ENCODE peak calls at places on chromosome 15, in nine cellular contexts. C, G, X, H, W, B, V, R and Z are unnamed samples.

GRCh38 chr15:86572368-86572841 is 492.7 kb downstream of the AGBL1 start:
- DNase-seq in C (no peak), G (no peak), X (no peak), H (no peak), W (no peak), B (no peak), V (no peak), R (no peak), Z (no peak)

GRCh38 chr15:88225484-88225883 is 31.1 kb downstream of the NTRK3 start:
- DNase-seq in C (no peak), G (no peak), X (no peak), H (no peak), W (no peak), B (no peak), V (no peak), R (no peak), Z (no peak)

GRCh38 chr15:27527490-27528067 is 556.6 kb downstream of the GABRG3 start:
- DNase-seq in C (no peak), G (no peak), X (no peak), H (no peak), W (no peak), B (no peak), V (no peak), R (no peak), Z (no peak)

GRCh38 chr15:96860746-96861145 is 530.2 kb downstream of the NR2F2 start:
- DNase-seq in C (no peak), G (no peak), X (no peak), H (no peak), W (no peak), B (no peak), V (no peak), R (no peak), Z (no peak)

GRCh38 chr15:31511707-31512310 is 185.2 kb downstream of the KLF13 start:
- DNase-seq in C (no peak), G (no peak), X (peak; percentile 80), H (no peak), W (no peak), B (no peak), V (peak; percentile 83), R (no peak), Z (peak; percentile 32)

GRCh38 chr15:42921049-42921731 is 612 bp upstream of the TTBK2 start:
- DNase-seq in C (peak; percentile 46), G (peak; percentile 67), X (peak; percentile 35), H (peak; percentile 8), W (peak; percentile 5), B (no peak), V (peak; percentile 64), R (no peak), Z (no peak)

GRCh38 chr15:83012038-83012490 is 625 bp upstream of the C15orf40 start:
- DNase-seq in C (no peak), G (no peak), X (no peak), H (no peak), W (no peak), B (no peak), V (no peak), R (no peak), Z (no peak)

GRCh38 chr15:74901612-74902063 is 5.0 kb downstream of the FAM219B start:
- DNase-seq in C (peak; percentile 75), G (peak; percentile 82), X (peak; percentile 70), H (peak; percentile 46), W (peak; percentile 59), B (peak; percentile 82), V (peak; percentile 71), R (peak; percentile 33), Z (no peak)

GRCh38 chr15:29021901-29022300 is 136.1 kb downstream of the APBA2 start:
- DNase-seq in C (no peak), G (no peak), X (no peak), H (peak; percentile 41), W (no peak), B (no peak), V (no peak), R (no peak), Z (no peak)

GRCh38 chr15:96554541-96554940 is 224.0 kb downstream of the NR2F2 start:
- DNase-seq in C (no peak), G (no peak), X (no peak), H (no peak), W (no peak), B (no peak), V (no peak), R (no peak), Z (no peak)

GRCh38 chr15:48581221-48581620 is 64.3 kb downstream of the FBN1 start:
- DNase-seq in C (no peak), G (no peak), X (no peak), H (no peak), W (no peak), B (no peak), V (no peak), R (no peak), Z (no peak)

GRCh38 chr15:90483640-90484039 is 46.1 kb upstream of the CRTC3 start:
- DNase-seq in C (no peak), G (no peak), X (no peak), H (no peak), W (no peak), B (no peak), V (no peak), R (no peak), Z (no peak)

GRCh38 chr15:90481023-90481422 is 48.7 kb upstream of the CRTC3 start:
- DNase-seq in C (no peak), G (peak; percentile 81), X (peak; percentile 29), H (no peak), W (no peak), B (no peak), V (peak; percentile 50), R (no peak), Z (no peak)

GRCh38 chr15:90479656-90480055 is 50.1 kb upstream of the CRTC3 start:
- DNase-seq in C (no peak), G (no peak), X (no peak), H (peak; percentile 8), W (no peak), B (peak; percentile 74), V (no peak), R (no peak), Z (no peak)

GRCh38 chr15:90483012-90483307 is 46.8 kb upstream of the CRTC3 start:
- DNase-seq in C (no peak), G (no peak), X (no peak), H (no peak), W (no peak), B (no peak), V (no peak), R (no peak), Z (no peak)

DNA sequence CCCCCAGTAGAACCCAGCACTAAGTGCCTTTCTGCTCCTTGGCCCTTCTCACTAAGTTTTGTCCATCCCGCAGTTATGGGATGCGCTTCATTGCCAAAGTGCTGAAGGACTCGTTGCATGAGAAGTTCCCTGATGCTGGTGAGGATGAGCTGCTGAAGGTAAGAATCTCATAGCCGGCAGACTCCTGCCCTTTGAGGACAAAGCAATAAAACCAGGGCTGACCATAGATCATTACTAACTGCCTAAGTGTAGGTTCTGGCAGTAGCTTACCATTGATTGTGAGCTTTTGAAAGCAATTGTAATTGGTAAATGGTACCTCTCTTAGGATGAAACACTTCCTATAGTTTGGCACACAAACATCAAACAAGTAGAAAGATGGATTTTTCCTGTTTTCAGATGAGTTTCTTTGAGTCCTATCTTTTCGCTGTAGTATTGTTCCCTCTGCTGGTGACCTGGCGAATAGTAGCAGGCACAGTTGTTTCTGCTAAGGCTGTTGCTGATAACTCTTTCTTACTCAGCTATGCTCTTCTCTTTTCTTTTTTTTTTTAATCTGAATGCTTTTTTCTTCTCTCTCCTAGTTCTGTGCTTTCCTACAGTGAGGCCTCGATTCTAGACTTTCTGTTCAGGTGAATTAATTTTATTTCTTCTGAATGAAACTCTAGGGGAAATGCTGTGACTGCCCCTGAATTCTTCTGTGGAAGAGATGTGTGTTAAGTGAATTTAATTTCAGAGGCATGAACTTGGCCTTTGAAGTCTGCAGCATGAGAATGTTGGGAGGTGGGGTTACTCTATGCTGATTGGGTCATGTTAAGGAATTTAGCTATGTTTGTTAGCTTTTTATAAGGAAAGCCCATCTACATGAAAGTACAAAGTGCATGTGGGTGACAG is 47.4 kb upstream of the CRTC3 start:
- DNase-seq in C (peak; percentile 52), G (peak; percentile 71), X (peak; percentile 54), H (peak; percentile 66), W (peak; percentile 39), B (peak; percentile 45), V (peak; percentile 62), R (peak; percentile 21), Z (no peak)
- TF ChIP-seq CTCF in C (peak; percentile 45), G (peak; percentile 81), X (peak; percentile 65), H (peak; percentile 77), W (peak; percentile 95), B (peak; percentile 89), V (peak; percentile 74), R (peak; percentile 70), Z (peak; percentile 47)

DNA sequence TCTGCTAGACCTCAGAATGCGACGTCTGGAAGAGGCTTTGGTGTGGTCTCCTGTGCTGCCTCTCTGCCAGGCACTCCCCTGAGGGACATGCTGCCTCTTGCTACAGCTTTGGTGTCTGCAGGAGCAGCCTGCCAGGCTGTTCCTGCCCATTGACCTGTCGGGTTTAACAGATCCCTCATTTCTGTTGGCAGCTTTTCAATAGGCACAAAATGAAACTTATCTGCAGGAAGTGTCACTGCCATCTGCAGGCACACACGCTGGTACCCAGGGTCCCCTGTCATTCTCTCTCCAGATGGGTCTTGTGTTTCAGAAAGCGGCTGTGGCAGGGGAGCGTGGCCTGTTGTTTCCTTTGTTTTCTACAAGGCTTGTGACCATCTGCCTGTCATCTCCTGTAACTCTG is 328.3 kb upstream of the CHRM5 start:
- DNase-seq in C (no peak), G (no peak), X (no peak), H (no peak), W (no peak), B (no peak), V (no peak), R (no peak), Z (no peak)
- TF ChIP-seq CTCF in C (no peak), G (no peak), X (no peak), H (no peak), W (no peak), B (no peak), V (no peak), R (no peak), Z (no peak)

DNA sequence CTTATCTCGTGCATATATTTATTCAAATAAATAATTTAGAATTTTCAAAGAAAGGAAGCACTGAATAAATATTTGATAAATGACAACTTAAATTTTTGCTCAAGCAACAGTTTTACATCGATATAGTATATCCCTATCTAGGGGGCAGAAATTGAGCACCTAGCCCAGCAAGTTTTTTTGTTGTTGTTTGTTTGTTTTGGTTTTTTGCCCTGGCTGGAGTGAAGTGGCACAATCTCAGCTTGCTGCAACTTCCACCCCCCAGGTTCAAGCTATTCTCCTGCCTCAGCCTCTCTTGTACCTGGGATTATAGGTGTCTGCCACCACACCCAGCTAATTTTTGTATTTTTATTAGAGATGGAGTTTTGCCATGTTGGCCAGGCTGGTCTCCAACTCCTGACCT is 42.4 kb downstream of the OIP5 start:
- DNase-seq in C (no peak), G (no peak), X (no peak), H (no peak), W (no peak), B (no peak), V (no peak), R (no peak), Z (no peak)
- TF ChIP-seq CTCF in C (no peak), G (no peak), X (no peak), H (no peak), W (no peak), B (no peak), V (no peak), R (no peak), Z (no peak)

DNA sequence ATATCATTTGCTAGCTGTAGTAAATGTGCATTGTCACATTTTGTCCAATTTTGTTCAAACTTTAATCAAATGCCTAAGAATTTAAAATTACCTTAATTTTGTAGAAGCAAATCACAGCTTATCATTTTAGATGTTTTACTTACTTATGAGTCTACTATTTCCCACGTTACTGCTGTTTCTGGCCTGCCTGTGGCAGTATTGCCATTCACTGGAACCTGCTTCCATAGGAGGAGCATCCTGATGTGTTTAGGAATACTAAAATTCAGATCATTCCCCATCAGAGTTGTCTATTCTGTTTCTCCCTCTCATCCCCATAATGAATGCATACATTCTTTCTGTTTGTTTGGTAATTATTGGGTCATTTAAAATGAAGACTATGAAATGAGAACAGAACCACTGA is 119.5 kb upstream of the SNRPN start:
- DNase-seq in C (no peak), G (no peak), X (no peak), H (no peak), W (no peak), B (no peak), V (no peak), R (no peak), Z (no peak)
- TF ChIP-seq CTCF in C (no peak), G (no peak), X (no peak), H (no peak), W (no peak), B (no peak), V (no peak), R (no peak), Z (no peak)